ENCODE peak calls at places on chromosomes 1 and 21, in five cellular contexts. Y is globus pallidus; R is activated CD4-positive, alpha-beta T cell treated with anti-CD3 and anti-CD28 coated beads for 24 hours; O is activated effector memory CD4-positive, alpha-beta T cell treated with anti-CD3 and anti-CD28 coated beads, Interleukin-2, amount 50 U/mL, for 16 hours; I is A172. N is an unnamed sample.

GRCh38 chr1:54577612-54578011 is 29.6 kb downstream of the ACOT11 start:
- DNase-seq in Y (peak; percentile 35), R (no peak), O (no peak), I (peak; percentile 8), N (no peak)

GRCh38 chr1:25190260-25190659 is 42.0 kb downstream of the SYF2 start:
- DNase-seq in Y (no peak), R (no peak), O (no peak), I (no peak), N (no peak)

GRCh38 chr1:87723193-87723592 is 394.5 kb downstream of the LMO4 start:
- DNase-seq in Y (no peak), R (no peak), O (no peak), I (no peak), N (no peak)

GRCh38 chr1:172973424-172973823 is 77.3 kb downstream of the TNFSF18 start:
- DNase-seq in Y (no peak), R (no peak), O (no peak), I (no peak), N (no peak)

GRCh38 chr21:41511858-41512257 is 3.9 kb upstream of the TMPRSS2 start:
- DNase-seq in Y (no peak), R (no peak), O (no peak), I (no peak), N (no peak)

GRCh38 chr1:10870493-10871096 is 74.1 kb upstream of the CASZ1 start:
- DNase-seq in Y (no peak), R (no peak), O (no peak), I (no peak), N (no peak)

GRCh38 chr1:208652300-208653160 is 408.3 kb upstream of the PLXNA2 start:
- DNase-seq in Y (peak; percentile 56), R (peak; percentile 10), O (no peak), I (peak; percentile 82), N (peak; percentile 47)

GRCh38 chr1:178645157-178645825 is 79.8 kb upstream of the RALGPS2 start:
- DNase-seq in Y (no peak), R (no peak), O (no peak), I (no peak), N (no peak)

GRCh38 chr21:17660449-17660848 is 47.7 kb upstream of the BTG3 start:
- DNase-seq in Y (no peak), R (no peak), O (no peak), I (peak; percentile 6), N (peak; percentile 31)